ENCODE peak calls at places on chromosomes 4 and X, in six cellular contexts. One of them, this sample, is unnamed.
A peak's percentile ranks its signal among the peaks of the same experiment; 100 is the strongest.

GRCh38 chr4:1887065-1887464 is 15.9 kb downstream of the NSD2 start:
- DNase-seq in heart left ventricle: no peak
- DNase-seq in astrocyte: no peak
- DNase-seq in NCI-H2029: no peak
- DNase-seq in cardiac fibroblast: no peak
- DNase-seq in T-helper 9 cell: no peak
- DNase-seq in this sample: no peak

GRCh38 chr4:57044279-57044678 is 65.6 kb downstream of the POLR2B start:
- DNase-seq in heart left ventricle: no peak
- DNase-seq in astrocyte: no peak
- DNase-seq in NCI-H2029: no peak
- DNase-seq in cardiac fibroblast: peak; percentile 47
- DNase-seq in T-helper 9 cell: no peak
- DNase-seq in this sample: no peak

GRCh38 chrX:130896816-130897508 is 6.0 kb downstream of the ENOX2 start:
- DNase-seq in heart left ventricle: no peak
- DNase-seq in astrocyte: peak; percentile 26
- DNase-seq in NCI-H2029: no peak
- DNase-seq in cardiac fibroblast: peak; percentile 75
- DNase-seq in T-helper 9 cell: no peak
- DNase-seq in this sample: no peak

GRCh38 chr4:136864580-136865185 is 667.6 kb downstream of the PCDH18 start:
- DNase-seq in heart left ventricle: no peak
- DNase-seq in astrocyte: peak; percentile 52
- DNase-seq in NCI-H2029: peak; percentile 60
- DNase-seq in cardiac fibroblast: peak; percentile 91
- DNase-seq in T-helper 9 cell: no peak
- DNase-seq in this sample: no peak

GRCh38 chr4:76622717-76623116 is 187.7 kb downstream of the SHROOM3 start:
- DNase-seq in heart left ventricle: no peak
- DNase-seq in astrocyte: no peak
- DNase-seq in NCI-H2029: no peak
- DNase-seq in cardiac fibroblast: no peak
- DNase-seq in T-helper 9 cell: no peak
- DNase-seq in this sample: no peak

GRCh38 chr4:77310931-77311330 is 153.9 kb downstream of the CCNG2 start:
- DNase-seq in heart left ventricle: no peak
- DNase-seq in astrocyte: peak; percentile 8
- DNase-seq in NCI-H2029: no peak
- DNase-seq in cardiac fibroblast: no peak
- DNase-seq in T-helper 9 cell: no peak
- DNase-seq in this sample: no peak

GRCh38 chr4:185381794-185382193 is 13.9 kb downstream of the LRP2BP start:
- DNase-seq in heart left ventricle: no peak
- DNase-seq in astrocyte: no peak
- DNase-seq in NCI-H2029: no peak
- DNase-seq in cardiac fibroblast: peak; percentile 50
- DNase-seq in T-helper 9 cell: no peak
- DNase-seq in this sample: no peak

GRCh38 chrX:9805956-9806355 is 19.7 kb downstream of the SHROOM2 start:
- DNase-seq in heart left ventricle: no peak
- DNase-seq in astrocyte: no peak
- DNase-seq in NCI-H2029: no peak
- DNase-seq in cardiac fibroblast: no peak
- DNase-seq in T-helper 9 cell: no peak
- DNase-seq in this sample: no peak

GRCh38 chr4:179719766-179720470 is 2277.7 kb upstream of the AGA start:
- DNase-seq in heart left ventricle: no peak
- DNase-seq in astrocyte: no peak
- DNase-seq in NCI-H2029: no peak
- DNase-seq in cardiac fibroblast: no peak
- DNase-seq in T-helper 9 cell: no peak
- DNase-seq in this sample: no peak

GRCh38 chr4:176611954-176612353 is 180.8 kb downstream of the VEGFC start:
- DNase-seq in heart left ventricle: no peak
- DNase-seq in astrocyte: no peak
- DNase-seq in NCI-H2029: no peak
- DNase-seq in cardiac fibroblast: peak; percentile 34
- DNase-seq in T-helper 9 cell: no peak
- DNase-seq in this sample: no peak

GRCh38 chr4:44150091-44150576 is 298.5 kb downstream of the KCTD8 start:
- DNase-seq in heart left ventricle: no peak
- DNase-seq in astrocyte: peak; percentile 75
- DNase-seq in NCI-H2029: no peak
- DNase-seq in cardiac fibroblast: peak; percentile 73
- DNase-seq in T-helper 9 cell: no peak
- DNase-seq in this sample: no peak

This sample was measured in T-cell.